ENCODE peak calls at places on chromosome 21, in nine cellular contexts. A is ureter, W is fibroblast of gingiva, Q is T-helper 2 cell, J is kidney tubule cell, K is endothelial cell, H is progenitor cell of endocrine pancreas, U is skeletal muscle cell, R is H9. V is an unnamed sample.

GRCh38 chr21:45537746-45538291 is 4.4 kb downstream of the SLC19A1 start:
- DNase-seq in H (no peak), K (no peak), J (no peak), A (no peak), W (no peak), U (no peak), R (no peak), Q (no peak), V (no peak)

GRCh38 chr21:30104246-30104645 is 62.4 kb downstream of the CLDN17 start:
- DNase-seq in K (no peak), J (peak), R (no peak), A (no peak), U (no peak), Q (no peak), H (no peak), W (no peak), V (peak)

GRCh38 chr21:46151261-46151988 is 4.0 kb downstream of the FTCD start:
- DNase-seq in U (no peak), W (no peak), Q (no peak), J (no peak), R (peak), H (no peak), K (no peak), A (no peak), V (no peak)

GRCh38 chr21:26112979-26113378 is 57.6 kb downstream of the APP start:
- DNase-seq in J (no peak), U (no peak), H (no peak), W (no peak), R (no peak), Q (no peak), K (no peak), A (no peak), V (no peak)

GRCh38 chr21:27534211-27534610 is 567.3 kb upstream of the ADAMTS5 start:
- DNase-seq in W (peak), U (no peak), K (no peak), Q (no peak), A (no peak), J (no peak), H (no peak), R (no peak), V (no peak)

GRCh38 chr21:42688841-42689371 is 35.5 kb downstream of the PDE9A start:
- DNase-seq in R (no peak), K (no peak), H (no peak), Q (no peak), J (no peak), W (no peak), A (no peak), U (no peak), V (no peak)

GRCh38 chr21:36718951-36719501 is 20.1 kb downstream of the SIM2 start:
- DNase-seq in Q (no peak), K (no peak), A (no peak), J (peak), R (no peak), H (no peak), W (no peak), U (no peak), V (peak)

GRCh38 chr21:43816611-43817071 is 27.3 kb downstream of the RRP1 start:
- DNase-seq in A (no peak), J (no peak), W (no peak), Q (no peak), K (no peak), U (no peak), R (no peak), H (no peak), V (no peak)

GRCh38 chr21:41932576-41933258 is 21.1 kb downstream of the C2CD2 start:
- DNase-seq in Q (no peak), U (no peak), H (no peak), A (no peak), J (peak), K (no peak), R (no peak), W (no peak), V (no peak)

GRCh38 chr21:39033878-39034589 is 149.2 kb downstream of the PSMG1 start:
- DNase-seq in A (peak), W (no peak), R (no peak), K (no peak), H (no peak), Q (no peak), U (peak), J (peak), V (peak)

GRCh38 chr21:18716578-18717138 is 313.1 kb upstream of the TMPRSS15 start:
- DNase-seq in R (no peak), J (no peak), W (no peak), H (no peak), Q (no peak), K (no peak), A (no peak), U (no peak), V (no peak)

GRCh38 chr21:43345046-43345745 is 81.7 kb downstream of the SIK1 start:
- DNase-seq in W (no peak), K (no peak), Q (no peak), H (no peak), J (no peak), A (no peak), U (no peak), R (no peak), V (no peak)

GRCh38 chr21:23789864-23790263 is 1817.4 kb downstream of the MRPL39 start:
- DNase-seq in U (no peak), Q (no peak), A (no peak), R (no peak), K (no peak), W (no peak), J (no peak), H (no peak), V (no peak)

GRCh38 chr21:41611966-41612606 is 104.1 kb upstream of the TMPRSS2 start:
- DNase-seq in J (peak), R (peak), H (no peak), A (peak), U (no peak), W (no peak), K (peak), Q (no peak), V (no peak)

GRCh38 chr21:36699546-36700294 is 805 bp downstream of the SIM2 start:
- DNase-seq in Q (no peak), H (no peak), K (peak), A (no peak), U (no peak), R (no peak), W (no peak), J (no peak), V (no peak)

GRCh38 chr21:44983421-44984206 is 43.8 kb downstream of the SLX9 start:
- DNase-seq in H (no peak), J (no peak), R (no peak), A (no peak), U (no peak), W (no peak), K (no peak), Q (no peak), V (no peak)

GRCh38 chr21:28798798-28799197 is 193.9 kb downstream of the LTN1 start:
- DNase-seq in U (no peak), W (peak), K (no peak), H (no peak), J (no peak), A (no peak), R (no peak), Q (no peak), V (no peak)

GRCh38 chr21:42414553-42414927 is 10.8 kb downstream of the UBASH3A start:
- DNase-seq in K (no peak), R (no peak), U (no peak), J (no peak), Q (no peak), H (no peak), A (no peak), W (no peak), V (no peak)

GRCh38 chr21:21188513-21189188 is 190.4 kb downstream of the NCAM2 start:
- DNase-seq in A (no peak), K (no peak), R (no peak), H (no peak), J (no peak), W (no peak), U (peak), Q (no peak), V (no peak)

GRCh38 chr21:19900149-19900548 is 1098.1 kb upstream of the NCAM2 start:
- DNase-seq in U (no peak), H (no peak), W (no peak), Q (no peak), J (no peak), K (no peak), A (no peak), R (no peak), V (no peak)

GRCh38 chr21:44681861-44682579 is at the start of gene KRTAP12-1:
- DNase-seq in H (no peak), R (peak), K (no peak), J (no peak), A (no peak), U (no peak), W (no peak), Q (no peak), V (no peak)

GRCh38 chr21:31180256-31181088 is 142.2 kb upstream of the KRTAP19-8 start:
- DNase-seq in W (peak), A (no peak), H (no peak), J (peak), U (no peak), K (no peak), Q (no peak), R (no peak), V (no peak)

GRCh38 chr21:45286671-45287437 is 841 bp downstream of the POFUT2 start:
- DNase-seq in W (no peak), U (no peak), K (peak), Q (no peak), A (peak), J (no peak), R (peak), H (no peak), V (no peak)

GRCh38 chr21:31136891-31137290 is 98.6 kb upstream of the KRTAP19-8 start:
- DNase-seq in U (peak), R (no peak), W (no peak), K (no peak), Q (no peak), H (no peak), J (no peak), A (no peak), V (no peak)

GRCh38 chr21:39217356-39218081 is 34.3 kb upstream of the PSMG1 start:
- DNase-seq in Q (no peak), J (no peak), A (no peak), H (no peak), W (no peak), R (no peak), K (no peak), U (no peak), V (no peak)

GRCh38 chr21:43269461-43269860 is 100.7 kb downstream of the CRYAA start:
- DNase-seq in H (no peak), U (no peak), W (no peak), A (no peak), J (no peak), K (peak), R (peak), Q (no peak), V (no peak)

GRCh38 chr21:29024474-29025327 is at the start of gene USP16:
- DNase-seq in W (peak), R (peak), A (peak), U (peak), J (peak), K (peak), Q (peak), H (peak), V (peak)

GRCh38 chr21:45640888-45641479 is 2.5 kb upstream of the PCBP3 start:
- DNase-seq in A (no peak), J (no peak), R (peak), K (peak), H (no peak), W (peak), U (no peak), Q (no peak), V (no peak)